ENCODE peak calls at places on chromosomes 11 and 22, in six cellular contexts. X is pancreas, G is ovary, I is IMR-90, J is body of pancreas, F is uterus. U is an unnamed sample.

GRCh38 chr11:1074244-1075221 is at the start of gene MUC2:
- DNase-seq in X (peak), G (peak), I (no peak), J (no peak), F (peak), U (no peak)

GRCh38 chr22:37822079-37822833 is 926 bp upstream of the GALR3 start:
- DNase-seq in X (no peak), G (no peak), I (no peak), J (no peak), F (no peak), U (no peak)

GRCh38 chr11:12248330-12248729 is 129.0 kb upstream of the PARVA start:
- DNase-seq in X (peak), G (peak), I (peak), J (peak), F (peak), U (peak)

GRCh38 chr22:19803736-19804267 is 43.2 kb downstream of the TBX1 start:
- DNase-seq in X (peak), G (peak), I (no peak), J (no peak), F (no peak), U (no peak)

GRCh38 chr11:46107408-46107718 is 13.9 kb downstream of the PHF21A start:
- DNase-seq in X (no peak), G (no peak), I (no peak), J (no peak), F (no peak), U (no peak)

GRCh38 chr11:102287963-102288744 is 29.1 kb upstream of the BIRC3 start:
- DNase-seq in X (no peak), G (peak), I (peak), J (peak), F (peak), U (peak)

GRCh38 chr22:22036588-22036987 is 54.0 kb upstream of the TOP3B start:
- DNase-seq in X (no peak), G (no peak), I (no peak), J (no peak), F (no peak), U (no peak)

GRCh38 chr11:121488145-121488544 is 35.4 kb upstream of the SORL1-AS1 start:
- DNase-seq in X (no peak), G (no peak), I (no peak), J (no peak), F (no peak), U (no peak)

GRCh38 chr11:96969251-96969650 is 579.4 kb downstream of the JRKL start:
- DNase-seq in X (no peak), G (no peak), I (no peak), J (no peak), F (no peak), U (no peak)

GRCh38 chr11:61896665-61897386 is 5.5 kb upstream of the FADS3 start:
- DNase-seq in X (no peak), G (no peak), I (no peak), J (no peak), F (no peak), U (no peak)

GRCh38 chr11:72684236-72684912 is 10.2 kb upstream of the PDE2A start:
- DNase-seq in X (peak), G (peak), I (peak), J (peak), F (peak), U (no peak)

GRCh38 chr11:83725161-83725560 is 439.0 kb upstream of the CCDC90B start:
- DNase-seq in X (no peak), G (no peak), I (no peak), J (no peak), F (no peak), U (no peak)

GRCh38 chr11:17014774-17015638 is 792 bp upstream of the PLEKHA7 start:
- DNase-seq in X (no peak), G (no peak), I (no peak), J (peak), F (no peak), U (no peak)

GRCh38 chr22:17158568-17159503 is at the start of gene HDHD5:
- DNase-seq in X (peak), G (peak), I (peak), J (peak), F (peak), U (peak)

GRCh38 chr11:69537126-69537525 is 55.7 kb downstream of the LINC01488 start:
- DNase-seq in X (peak), G (no peak), I (no peak), J (no peak), F (no peak), U (no peak)

GRCh38 chr11:128448487-128448886 is 138.9 kb downstream of the ETS1 start:
- DNase-seq in X (peak), G (no peak), I (peak), J (peak), F (no peak), U (no peak)

GRCh38 chr11:109984634-109985289 is 108.4 kb upstream of the ZC3H12C start:
- DNase-seq in X (no peak), G (no peak), I (no peak), J (no peak), F (no peak), U (no peak)

GRCh38 chr11:72433455-72434061 is 773 bp downstream of the CLPB start:
- DNase-seq in X (no peak), G (peak), I (no peak), J (peak), F (no peak), U (no peak)

GRCh38 chr11:47393163-47394049 is 15.0 kb upstream of the SLC39A13 start:
- DNase-seq in X (no peak), G (no peak), I (peak), J (no peak), F (no peak), U (no peak)

GRCh38 chr11:44223261-44223660 is 86.7 kb downstream of the ALX4 start:
- DNase-seq in X (no peak), G (no peak), I (peak), J (no peak), F (no peak), U (no peak)

GRCh38 chr11:123833095-123833494 is 26.9 kb upstream of the OR6M1 start:
- DNase-seq in X (no peak), G (no peak), I (no peak), J (no peak), F (no peak), U (no peak)

GRCh38 chr11:75320643-75321042 is 30.8 kb downstream of the ARRB1 start:
- DNase-seq in X (peak), G (no peak), I (no peak), J (no peak), F (no peak), U (no peak)

GRCh38 chr11:111976119-111976518 is 39.0 kb downstream of the DIXDC1 start:
- DNase-seq in X (no peak), G (no peak), I (no peak), J (no peak), F (no peak), U (no peak)

GRCh38 chr11:111978028-111978771 is 41.1 kb downstream of the DIXDC1 start:
- DNase-seq in X (no peak), G (peak), I (peak), J (peak), F (peak), U (no peak)

GRCh38 chr11:111977141-111978027 is 40.2 kb downstream of the DIXDC1 start:
- DNase-seq in X (peak), G (peak), I (no peak), J (peak), F (peak), U (no peak)

GRCh38 chr11:111975076-111975806 is 38.1 kb downstream of the DIXDC1 start:
- DNase-seq in X (no peak), G (no peak), I (no peak), J (peak), F (no peak), U (no peak)

DNA sequence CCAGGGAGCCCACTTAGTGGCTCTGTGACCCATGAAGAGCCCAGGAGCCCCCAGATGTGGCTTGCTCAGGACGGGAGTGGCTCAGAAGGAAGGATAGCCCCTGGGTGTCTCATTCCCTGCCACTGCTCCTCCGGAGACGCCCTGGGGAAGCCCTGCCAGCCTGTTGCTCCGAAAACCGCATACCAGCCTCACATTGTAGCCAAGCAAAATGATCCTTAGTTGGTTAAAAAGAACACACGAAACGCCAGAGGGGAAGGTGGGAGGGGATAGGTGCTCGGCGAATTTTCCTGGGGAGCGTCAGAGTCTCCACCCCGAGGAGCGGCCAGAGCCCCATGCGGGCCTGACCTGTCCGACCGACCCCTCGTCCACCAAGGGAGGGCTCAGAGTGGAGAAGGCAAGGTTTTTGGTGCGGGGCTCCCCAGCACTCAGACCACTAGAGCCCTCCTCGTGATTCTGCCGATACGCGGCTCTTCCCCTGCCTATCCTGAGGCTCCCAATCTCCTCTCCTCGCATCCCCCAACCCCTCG is 39.5 kb downstream of the DIXDC1 start:
- DNase-seq in X (no peak), G (peak), I (no peak), J (peak), F (peak), U (no peak)
- H3K4me3 ChIP-seq in X (peak), G (peak), I (peak), J (peak), F (peak), U (no peak)

DNA sequence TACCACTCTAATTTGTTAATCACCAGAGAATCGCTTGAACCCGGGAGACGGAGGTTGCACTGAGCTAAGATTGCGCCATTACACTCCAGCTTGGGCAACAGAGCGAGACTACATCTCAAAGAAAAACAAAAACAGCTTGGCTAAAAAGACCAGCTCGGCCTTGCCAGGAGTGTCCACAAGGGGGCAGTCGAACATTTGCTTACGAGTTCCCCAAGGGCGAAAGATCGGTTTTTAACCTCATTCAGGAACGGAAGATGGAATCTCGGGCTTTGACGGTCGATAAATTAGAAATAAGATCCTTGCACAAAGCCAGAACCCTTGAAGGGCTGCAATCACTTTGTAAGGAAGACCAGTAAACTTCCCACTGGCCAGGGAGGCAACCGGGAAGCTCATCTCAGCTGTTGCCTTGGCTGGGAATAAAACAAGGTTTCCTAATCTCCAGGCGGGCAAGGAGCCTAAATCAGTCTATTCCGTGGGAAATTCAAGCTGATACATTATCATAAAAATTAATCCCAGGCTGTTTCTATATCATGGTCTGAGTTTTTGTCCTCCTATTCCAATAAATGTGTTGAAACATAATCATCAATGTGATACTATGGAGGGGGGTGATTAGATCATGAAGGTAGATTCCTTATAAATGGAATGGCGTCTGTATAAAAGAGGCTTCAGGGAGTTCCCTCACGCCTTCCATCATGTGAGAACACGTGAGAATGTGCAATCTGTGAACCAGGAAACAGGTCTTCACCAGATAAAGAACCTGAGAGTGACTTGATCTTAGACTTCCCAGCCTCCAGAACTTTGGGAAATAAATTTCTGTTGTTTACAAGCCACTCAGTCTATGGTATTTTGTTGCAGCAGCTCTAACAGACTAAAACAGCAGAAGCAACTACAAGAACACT is 14.9 kb upstream of the SLC29A2 start:
- DNase-seq in X (peak), G (peak), I (peak), J (peak), F (peak), U (peak)
- TF ChIP-seq CTCF in X (peak), G (peak), I (peak), J (peak), F (peak), U (peak)

GRCh38 chr11:57776101-57776511 is 14.5 kb downstream of the CTNND1 start:
- DNase-seq in X (no peak), G (no peak), I (peak), J (no peak), F (no peak), U (no peak)
- H3K4me3 ChIP-seq in X (no peak), G (no peak), I (no peak), J (no peak), F (no peak), U (no peak)

DNA sequence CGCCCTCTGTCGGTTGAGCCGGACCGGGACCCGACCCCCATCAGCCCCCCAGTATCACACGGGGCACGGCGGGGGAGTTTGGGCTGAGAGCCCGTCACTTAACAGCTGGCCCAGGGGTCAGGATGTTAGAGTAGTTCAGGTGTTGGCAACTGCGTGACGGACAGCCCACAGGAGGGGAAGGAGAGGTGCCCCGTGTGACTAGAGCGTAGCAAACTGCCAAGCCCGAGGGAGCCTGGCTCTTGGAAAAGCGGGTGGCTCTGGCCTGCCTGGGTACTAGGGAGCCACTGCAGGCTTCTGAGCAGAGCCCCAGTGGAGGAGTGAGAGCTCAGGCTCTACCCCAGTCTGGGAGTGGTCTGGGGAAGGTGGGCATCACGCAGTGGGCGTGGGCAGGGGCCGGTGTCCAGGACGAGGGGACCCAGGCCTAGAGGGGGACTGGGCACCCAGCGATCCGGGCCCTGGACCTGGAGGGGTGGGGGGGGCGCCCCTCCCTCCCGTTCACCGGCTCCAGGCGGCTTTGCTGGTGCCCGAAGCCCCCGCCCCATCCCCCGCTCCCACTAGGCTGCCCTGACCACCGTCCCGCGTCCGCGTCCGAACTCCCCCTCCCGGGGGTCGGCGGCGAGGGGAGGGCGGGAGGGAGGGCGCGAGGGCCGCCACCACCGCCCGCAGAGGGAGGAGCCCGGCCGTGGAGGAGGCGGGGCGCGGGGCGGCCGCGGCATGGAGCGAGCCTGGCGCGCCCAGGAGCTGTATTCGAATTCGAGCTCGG is 24.4 kb downstream of the SHANK3 start:
- DNase-seq in X (peak), G (peak), I (no peak), J (peak), F (no peak), U (no peak)
- TF ChIP-seq CTCF in X (no peak), G (no peak), I (peak), J (peak), F (no peak), U (no peak)

GRCh38 chr22:42070517-42071422 is at the start of gene NAGA:
- DNase-seq in X (peak), G (peak), I (peak), J (peak), F (peak), U (peak)
- H3K4me3 ChIP-seq in X (peak), G (peak), I (peak), J (peak), F (peak), U (peak)

GRCh38 chr11:131504199-131504949 is 134.0 kb downstream of the NTM start:
- DNase-seq in X (no peak), G (no peak), I (no peak), J (peak), F (no peak), U (no peak)
- TF ChIP-seq CTCF in X (no peak), G (no peak), I (no peak), J (no peak), F (no peak), U (peak)